ENCODE peak calls at places on chromosomes 11 and 22, in seven cellular contexts. M, J, H, V, E, O and F are unnamed samples.

GRCh38 chr11:3802016-3802790 is 4.8 kb upstream of the NUP98 start:
- DNase-seq in M (no peak), J (no peak), H (no peak), V (no peak), E (no peak), O (no peak), F (no peak)

GRCh38 chr22:36948273-36949055 is 35.0 kb downstream of the CSF2RB start:
- DNase-seq in M (no peak), J (no peak), H (no peak), V (no peak), E (no peak), O (no peak), F (no peak)

GRCh38 chr11:123251656-123252344 is 56.8 kb upstream of the CLMP start:
- DNase-seq in M (no peak), J (no peak), H (no peak), V (no peak), E (no peak), O (no peak), F (no peak)

GRCh38 chr11:20243974-20244373 is 83.7 kb upstream of the DBX1 start:
- DNase-seq in M (no peak), J (no peak), H (no peak), V (no peak), E (no peak), O (no peak), F (peak; percentile 39)

GRCh38 chr11:66491315-66491935 is 11.2 kb downstream of the DPP3 start:
- DNase-seq in M (peak; percentile 63), J (peak; percentile 37), H (no peak), V (no peak), E (no peak), O (no peak), F (no peak)

GRCh38 chr22:42857845-42858481 is 890 bp upstream of the ARFGAP3 start:
- DNase-seq in M (no peak), J (no peak), H (no peak), V (no peak), E (peak; percentile 14), O (no peak), F (no peak)

GRCh38 chr22:43829904-43830851 is 18.1 kb upstream of the EFCAB6 start:
- DNase-seq in M (peak; percentile 62), J (no peak), H (no peak), V (no peak), E (no peak), O (no peak), F (no peak)

GRCh38 chr11:120714448-120714847 is 202.9 kb downstream of the GRIK4 start:
- DNase-seq in M (no peak), J (no peak), H (no peak), V (no peak), E (no peak), O (no peak), F (no peak)

GRCh38 chr11:83608571-83608970 is 322.4 kb upstream of the CCDC90B start:
- DNase-seq in M (peak; percentile 17), J (no peak), H (no peak), V (no peak), E (no peak), O (no peak), F (no peak)

GRCh38 chr11:100878474-100878873 is 191.4 kb downstream of the ARHGAP42 start:
- DNase-seq in M (no peak), J (no peak), H (no peak), V (no peak), E (no peak), O (no peak), F (no peak)

GRCh38 chr11:86586307-86586706 is 86.1 kb downstream of the ME3 start:
- DNase-seq in M (no peak), J (no peak), H (no peak), V (no peak), E (no peak), O (no peak), F (no peak)

GRCh38 chr22:41816241-41816640 is 15.8 kb downstream of the CCDC134 start:
- DNase-seq in M (no peak), J (no peak), H (no peak), V (no peak), E (no peak), O (no peak), F (no peak)

GRCh38 chr11:2797181-2797711 is 88.3 kb downstream of the CDKN1C start:
- DNase-seq in M (no peak), J (no peak), H (no peak), V (no peak), E (no peak), O (no peak), F (no peak)

GRCh38 chr22:21047035-21047661 is 1.4 kb downstream of the LRRC74B start:
- DNase-seq in M (no peak), J (no peak), H (no peak), V (no peak), E (no peak), O (no peak), F (no peak)

GRCh38 chr11:130598433-130598832 is 150.0 kb downstream of the ADAMTS15 start:
- DNase-seq in M (no peak), J (no peak), H (no peak), V (no peak), E (no peak), O (no peak), F (no peak)

GRCh38 chr11:130600616-130601015 is 152.2 kb downstream of the ADAMTS15 start:
- DNase-seq in M (no peak), J (no peak), H (no peak), V (no peak), E (no peak), O (no peak), F (no peak)

GRCh38 chr11:130601141-130601540 is 152.7 kb downstream of the ADAMTS15 start:
- DNase-seq in M (no peak), J (no peak), H (no peak), V (no peak), E (no peak), O (no peak), F (no peak)

GRCh38 chr11:130600139-130600538 is 151.7 kb downstream of the ADAMTS15 start:
- DNase-seq in M (no peak), J (no peak), H (no peak), V (no peak), E (no peak), O (no peak), F (no peak)

DNA sequence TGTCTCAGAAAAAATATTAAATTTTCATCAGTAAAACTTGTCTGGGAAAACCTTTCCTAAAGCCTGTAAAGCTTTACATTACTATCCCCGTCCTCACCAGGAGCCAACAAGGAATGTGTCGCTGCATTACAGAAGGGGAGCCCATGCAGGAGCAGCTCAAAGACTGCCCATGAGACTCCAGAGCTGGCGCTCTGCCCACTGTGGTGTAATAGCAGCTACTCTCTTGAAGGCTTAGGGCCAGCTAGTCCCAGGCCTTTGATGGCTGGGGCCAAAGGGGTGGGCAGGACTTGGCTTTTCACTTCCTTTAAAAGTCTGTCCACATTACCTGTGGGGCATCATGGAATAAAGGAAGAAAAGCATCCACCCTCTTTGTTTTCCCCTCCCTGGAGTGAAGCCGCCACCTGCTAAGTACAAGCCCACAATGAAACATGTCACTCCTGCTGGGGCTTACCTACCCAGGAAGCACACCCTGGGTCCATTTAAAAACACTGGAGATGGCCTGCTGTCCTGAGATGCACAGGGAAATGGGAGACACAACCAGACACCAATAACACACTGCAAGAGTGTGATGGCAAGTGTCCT is 150.7 kb downstream of the ADAMTS15 start:
- DNase-seq in M (no peak), J (no peak), H (no peak), V (no peak), E (no peak), O (no peak), F (peak; percentile 37)
- TF ChIP-seq JUND in M (no peak), J (no peak), H (no peak), V (no peak), E (no peak), O (no peak), F (no peak)

GRCh38 chr22:25484498-25484897 is 80.0 kb upstream of the GRK3 start:
- DNase-seq in M (no peak), J (no peak), H (no peak), V (no peak), E (no peak), O (no peak), F (no peak)
- TF ChIP-seq JUND in M (no peak), J (no peak), H (no peak), V (no peak), E (no peak), O (no peak), F (no peak)

GRCh38 chr11:17532814-17533213 is 11.4 kb downstream of the USH1C start:
- DNase-seq in M (no peak), J (no peak), H (no peak), V (no peak), E (peak; percentile 12), O (no peak), F (no peak)

GRCh38 chr11:17533341-17533740 is 10.9 kb downstream of the USH1C start:
- DNase-seq in M (no peak), J (no peak), H (no peak), V (no peak), E (no peak), O (no peak), F (no peak)

GRCh38 chr11:17531071-17531817 is 13.0 kb downstream of the USH1C start:
- DNase-seq in M (no peak), J (no peak), H (no peak), V (no peak), E (no peak), O (no peak), F (no peak)

GRCh38 chr11:17529814-17530162 is 14.4 kb downstream of the USH1C start:
- DNase-seq in M (no peak), J (no peak), H (no peak), V (no peak), E (no peak), O (no peak), F (no peak)

DNA sequence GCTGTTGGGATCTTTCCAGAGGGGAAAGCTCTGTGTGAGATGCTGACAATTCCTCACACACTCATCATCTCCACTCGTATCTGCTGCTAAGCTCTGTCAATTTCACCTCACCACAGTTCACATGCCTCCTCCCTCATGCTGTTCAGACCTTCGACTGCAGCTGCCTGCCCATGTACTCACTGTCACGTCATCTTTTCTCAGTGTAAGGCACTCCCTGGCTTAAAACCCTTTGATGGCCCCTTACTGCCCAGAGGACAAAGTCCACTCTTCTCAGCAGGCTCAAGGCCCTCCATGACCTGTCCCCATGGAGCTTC is 12.4 kb downstream of the USH1C start:
- DNase-seq in M (no peak), J (no peak), H (no peak), V (no peak), E (peak; percentile 33), O (no peak), F (no peak)
- TF ChIP-seq JUND in M (no peak), J (no peak), H (no peak), V (no peak), E (no peak), O (no peak), F (no peak)

DNA sequence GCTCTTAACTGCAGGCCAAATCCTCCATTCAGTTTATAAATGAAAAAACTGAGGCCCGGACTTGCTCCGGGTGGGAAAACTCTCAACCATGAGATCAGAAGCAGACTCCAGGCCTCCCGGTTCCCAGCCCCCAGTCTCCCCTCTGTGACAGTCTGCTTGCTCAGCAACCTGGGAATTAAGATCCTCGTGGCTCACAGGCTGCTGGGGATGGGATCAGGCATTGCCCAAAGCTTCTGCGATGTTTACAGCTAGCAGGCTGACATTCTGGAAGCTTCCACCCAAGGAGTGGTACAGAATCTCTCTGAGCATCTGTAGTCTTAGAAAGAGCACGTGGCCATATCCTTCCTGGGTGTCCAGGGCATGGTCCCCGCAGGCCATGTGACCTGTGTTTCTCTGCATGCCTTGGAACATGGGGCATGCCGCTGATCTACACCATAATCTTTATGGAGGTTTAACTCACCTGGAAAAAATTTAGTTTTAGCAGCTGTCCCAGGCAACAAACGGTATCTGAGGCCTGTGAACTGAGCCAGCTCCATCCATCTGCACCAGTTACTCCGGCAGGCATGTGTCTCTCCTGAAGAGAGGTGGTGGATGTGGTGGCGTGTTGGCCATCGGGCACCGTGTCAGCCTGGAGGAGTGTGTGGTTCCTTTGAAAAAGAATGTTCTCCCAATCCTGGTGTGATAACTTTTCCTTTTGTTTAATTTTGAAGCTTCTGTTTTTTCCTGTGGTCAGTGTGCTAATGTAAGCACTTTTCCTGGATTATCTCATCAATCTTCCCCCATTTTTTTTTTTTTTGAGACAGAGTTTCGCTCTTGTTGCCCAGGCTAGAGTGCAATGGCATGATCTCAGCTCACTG is 7.9 kb downstream of the FBLN1 start:
- DNase-seq in M (no peak), J (no peak), H (no peak), V (no peak), E (no peak), O (no peak), F (no peak)
- TF ChIP-seq JUND in M (no peak), J (no peak), H (no peak), V (no peak), E (no peak), O (no peak), F (no peak)